ENCODE peak calls at places on chromosome 3, in five cellular contexts. One of them, this sample, is unnamed.

GRCh38 chr3:10740954-10741353 is 75.1 kb upstream of the SLC6A11 start:
- DNase-seq in testis: no peak
- DNase-seq in right atrium auricular region: no peak
- DNase-seq in transverse colon: no peak
- DNase-seq in fibroblast of lung: no peak
- DNase-seq in this sample: no peak

GRCh38 chr3:114830652-114831051 is 316.4 kb downstream of the ZBTB20 start:
- DNase-seq in testis: no peak
- DNase-seq in right atrium auricular region: no peak
- DNase-seq in transverse colon: no peak
- DNase-seq in fibroblast of lung: no peak
- DNase-seq in this sample: no peak

GRCh38 chr3:117036259-117036799 is 326.8 kb downstream of the TUSC7 start:
- DNase-seq in testis: peak; percentile 69
- DNase-seq in right atrium auricular region: peak; percentile 69
- DNase-seq in transverse colon: peak; percentile 17
- DNase-seq in fibroblast of lung: peak; percentile 95
- DNase-seq in this sample: no peak

GRCh38 chr3:135896613-135897012 is 68.9 kb upstream of the PPP2R3A start:
- DNase-seq in testis: no peak
- DNase-seq in right atrium auricular region: no peak
- DNase-seq in transverse colon: no peak
- DNase-seq in fibroblast of lung: no peak
- DNase-seq in this sample: no peak

GRCh38 chr3:111285691-111286090 is 214.1 kb downstream of the NECTIN3 start:
- DNase-seq in testis: no peak
- DNase-seq in right atrium auricular region: no peak
- DNase-seq in transverse colon: no peak
- DNase-seq in fibroblast of lung: no peak
- DNase-seq in this sample: no peak

GRCh38 chr3:145798691-145799550 is 362.1 kb downstream of the PLOD2 start:
- DNase-seq in testis: no peak
- DNase-seq in right atrium auricular region: no peak
- DNase-seq in transverse colon: no peak
- DNase-seq in fibroblast of lung: peak; percentile 12
- DNase-seq in this sample: peak; percentile 42

GRCh38 chr3:117277816-117278215 is 568.2 kb downstream of the TUSC7 start:
- DNase-seq in testis: no peak
- DNase-seq in right atrium auricular region: no peak
- DNase-seq in transverse colon: no peak
- DNase-seq in fibroblast of lung: no peak
- DNase-seq in this sample: no peak

GRCh38 chr3:167852216-167852615 is 116.7 kb downstream of the SERPINI1 start:
- DNase-seq in testis: no peak
- DNase-seq in right atrium auricular region: no peak
- DNase-seq in transverse colon: no peak
- DNase-seq in fibroblast of lung: peak; percentile 82
- DNase-seq in this sample: no peak

GRCh38 chr3:15148614-15149013 is 49.7 kb upstream of the RBSN start:
- DNase-seq in testis: peak; percentile 18
- DNase-seq in right atrium auricular region: no peak
- DNase-seq in transverse colon: no peak
- DNase-seq in fibroblast of lung: peak; percentile 14
- DNase-seq in this sample: peak; percentile 90

GRCh38 chr3:140360332-140360731 is 317.5 kb upstream of the TRIM42 start:
- DNase-seq in testis: no peak
- DNase-seq in right atrium auricular region: no peak
- DNase-seq in transverse colon: no peak
- DNase-seq in fibroblast of lung: no peak
- DNase-seq in this sample: no peak

GRCh38 chr3:113249601-113250000 is 38.2 kb downstream of the BOC start:
- DNase-seq in testis: no peak
- DNase-seq in right atrium auricular region: no peak
- DNase-seq in transverse colon: no peak
- DNase-seq in fibroblast of lung: no peak
- DNase-seq in this sample: no peak

GRCh38 chr3:15989419-15989818 is 185.1 kb upstream of the GALNT15 start:
- DNase-seq in testis: no peak
- DNase-seq in right atrium auricular region: no peak
- DNase-seq in transverse colon: no peak
- DNase-seq in fibroblast of lung: no peak
- DNase-seq in this sample: no peak

GRCh38 chr3:67389176-67389575 is 265.2 kb downstream of the SUCLG2 start:
- DNase-seq in testis: no peak
- DNase-seq in right atrium auricular region: no peak
- DNase-seq in transverse colon: no peak
- DNase-seq in fibroblast of lung: no peak
- DNase-seq in this sample: no peak

GRCh38 chr3:191139771-191140170 is 59.3 kb upstream of the OSTN start:
- DNase-seq in testis: no peak
- DNase-seq in right atrium auricular region: no peak
- DNase-seq in transverse colon: no peak
- DNase-seq in fibroblast of lung: peak; percentile 14
- DNase-seq in this sample: no peak

GRCh38 chr3:16484216-16484615 is 29.3 kb downstream of the RFTN1 start:
- DNase-seq in testis: peak; percentile 48
- DNase-seq in right atrium auricular region: no peak
- DNase-seq in transverse colon: peak; percentile 42
- DNase-seq in fibroblast of lung: peak; percentile 98
- DNase-seq in this sample: no peak

GRCh38 chr3:115292131-115292530 is 145.0 kb upstream of the ZBTB20 start:
- DNase-seq in testis: no peak
- DNase-seq in right atrium auricular region: no peak
- DNase-seq in transverse colon: no peak
- DNase-seq in fibroblast of lung: no peak
- DNase-seq in this sample: no peak

GRCh38 chr3:107752202-107752990 is 229.6 kb downstream of the BBX start:
- DNase-seq in testis: no peak
- DNase-seq in right atrium auricular region: no peak
- DNase-seq in transverse colon: no peak
- DNase-seq in fibroblast of lung: peak; percentile 51
- DNase-seq in this sample: peak; percentile 35

GRCh38 chr3:11563159-11563558 is 80.6 kb downstream of the VGLL4 start:
- DNase-seq in testis: no peak
- DNase-seq in right atrium auricular region: no peak
- DNase-seq in transverse colon: no peak
- DNase-seq in fibroblast of lung: no peak
- DNase-seq in this sample: no peak

GRCh38 chr3:152051501-152052404 is 178.3 kb downstream of the SUCNR1 start:
- DNase-seq in testis: no peak
- DNase-seq in right atrium auricular region: no peak
- DNase-seq in transverse colon: no peak
- DNase-seq in fibroblast of lung: peak; percentile 25
- DNase-seq in this sample: no peak

GRCh38 chr3:48543271-48543866 is 13.2 kb downstream of the PFKFB4 start:
- DNase-seq in testis: no peak
- DNase-seq in right atrium auricular region: peak; percentile 67
- DNase-seq in transverse colon: no peak
- DNase-seq in fibroblast of lung: no peak
- DNase-seq in this sample: peak; percentile 22

GRCh38 chr3:27171113-27171512 is 198.1 kb downstream of the NEK10 start:
- DNase-seq in testis: no peak
- DNase-seq in right atrium auricular region: no peak
- DNase-seq in transverse colon: no peak
- DNase-seq in fibroblast of lung: no peak
- DNase-seq in this sample: no peak

GRCh38 chr3:32018723-32019564 is 37.4 kb downstream of the ZNF860 start:
- DNase-seq in testis: no peak
- DNase-seq in right atrium auricular region: no peak
- DNase-seq in transverse colon: no peak
- DNase-seq in fibroblast of lung: peak; percentile 82
- DNase-seq in this sample: no peak

GRCh38 chr3:186421946-186422345 is 59.9 kb upstream of the DGKG start:
- DNase-seq in testis: no peak
- DNase-seq in right atrium auricular region: no peak
- DNase-seq in transverse colon: no peak
- DNase-seq in fibroblast of lung: no peak
- DNase-seq in this sample: no peak

GRCh38 chr3:15269091-15269989 is 63.0 kb downstream of the SH3BP5 start:
- DNase-seq in testis: peak; percentile 49
- DNase-seq in right atrium auricular region: peak; percentile 96
- DNase-seq in transverse colon: peak; percentile 82
- DNase-seq in fibroblast of lung: peak; percentile 92
- DNase-seq in this sample: peak; percentile 67

GRCh38 chr3:105260385-105260784 is 106.3 kb upstream of the ALCAM start:
- DNase-seq in testis: no peak
- DNase-seq in right atrium auricular region: no peak
- DNase-seq in transverse colon: no peak
- DNase-seq in fibroblast of lung: no peak
- DNase-seq in this sample: no peak

GRCh38 chr3:174202146-174202545 is 657.0 kb upstream of the NAALADL2 start:
- DNase-seq in testis: no peak
- DNase-seq in right atrium auricular region: no peak
- DNase-seq in transverse colon: no peak
- DNase-seq in fibroblast of lung: no peak
- DNase-seq in this sample: no peak

GRCh38 chr3:174206607-174207192 is 652.4 kb upstream of the NAALADL2 start:
- DNase-seq in testis: no peak
- DNase-seq in right atrium auricular region: no peak
- DNase-seq in transverse colon: no peak
- DNase-seq in fibroblast of lung: no peak
- DNase-seq in this sample: no peak

GRCh38 chr3:174202561-174202960 is 656.6 kb upstream of the NAALADL2 start:
- DNase-seq in testis: no peak
- DNase-seq in right atrium auricular region: no peak
- DNase-seq in transverse colon: no peak
- DNase-seq in fibroblast of lung: peak; percentile 23
- DNase-seq in this sample: no peak

GRCh38 chr3:174208161-174208560 is 651.0 kb upstream of the NAALADL2 start:
- DNase-seq in testis: no peak
- DNase-seq in right atrium auricular region: no peak
- DNase-seq in transverse colon: no peak
- DNase-seq in fibroblast of lung: no peak
- DNase-seq in this sample: no peak

GRCh38 chr3:174204765-174205164 is 654.4 kb upstream of the NAALADL2 start:
- DNase-seq in testis: no peak
- DNase-seq in right atrium auricular region: no peak
- DNase-seq in transverse colon: no peak
- DNase-seq in fibroblast of lung: no peak
- DNase-seq in this sample: no peak
- TF ChIP-seq CTCF in testis: no peak
- TF ChIP-seq CTCF in right atrium auricular region: no peak
- TF ChIP-seq CTCF in transverse colon: no peak
- TF ChIP-seq CTCF in fibroblast of lung: no peak
- TF ChIP-seq CTCF in this sample: no peak

GRCh38 chr3:156465222-156465621 is 89.7 kb downstream of the SSR3 start:
- DNase-seq in testis: no peak
- DNase-seq in right atrium auricular region: no peak
- DNase-seq in transverse colon: no peak
- DNase-seq in fibroblast of lung: no peak
- DNase-seq in this sample: no peak

GRCh38 chr3:156461889-156462288 is 93.0 kb downstream of the SSR3 start:
- DNase-seq in testis: no peak
- DNase-seq in right atrium auricular region: no peak
- DNase-seq in transverse colon: no peak
- DNase-seq in fibroblast of lung: no peak
- DNase-seq in this sample: no peak

GRCh38 chr3:156459434-156459833 is 95.5 kb downstream of the SSR3 start:
- DNase-seq in testis: no peak
- DNase-seq in right atrium auricular region: no peak
- DNase-seq in transverse colon: no peak
- DNase-seq in fibroblast of lung: no peak
- DNase-seq in this sample: no peak

GRCh38 chr3:156460206-156460609 is 94.7 kb downstream of the SSR3 start:
- DNase-seq in testis: no peak
- DNase-seq in right atrium auricular region: no peak
- DNase-seq in transverse colon: no peak
- DNase-seq in fibroblast of lung: no peak
- DNase-seq in this sample: no peak

GRCh38 chr3:156463123-156463522 is 91.8 kb downstream of the SSR3 start:
- DNase-seq in testis: no peak
- DNase-seq in right atrium auricular region: no peak
- DNase-seq in transverse colon: no peak
- DNase-seq in fibroblast of lung: no peak
- DNase-seq in this sample: no peak
- H3K27ac ChIP-seq in testis: no peak overlapping the region
- H3K27ac ChIP-seq in right atrium auricular region: no peak overlapping the region
- H3K27ac ChIP-seq in transverse colon: no peak overlapping the region
- H3K27ac ChIP-seq in fibroblast of lung: no peak overlapping the region
- H3K27ac ChIP-seq in this sample: no peak overlapping the region

GRCh38 chr3:161770532-161771386 is 274.2 kb downstream of the OTOL1 start:
- DNase-seq in testis: no peak
- DNase-seq in right atrium auricular region: no peak
- DNase-seq in transverse colon: no peak
- DNase-seq in fibroblast of lung: peak; percentile 27
- DNase-seq in this sample: no peak
- TF ChIP-seq CTCF in testis: no peak
- TF ChIP-seq CTCF in right atrium auricular region: no peak
- TF ChIP-seq CTCF in transverse colon: no peak
- TF ChIP-seq CTCF in fibroblast of lung: no peak
- TF ChIP-seq CTCF in this sample: no peak

DNA sequence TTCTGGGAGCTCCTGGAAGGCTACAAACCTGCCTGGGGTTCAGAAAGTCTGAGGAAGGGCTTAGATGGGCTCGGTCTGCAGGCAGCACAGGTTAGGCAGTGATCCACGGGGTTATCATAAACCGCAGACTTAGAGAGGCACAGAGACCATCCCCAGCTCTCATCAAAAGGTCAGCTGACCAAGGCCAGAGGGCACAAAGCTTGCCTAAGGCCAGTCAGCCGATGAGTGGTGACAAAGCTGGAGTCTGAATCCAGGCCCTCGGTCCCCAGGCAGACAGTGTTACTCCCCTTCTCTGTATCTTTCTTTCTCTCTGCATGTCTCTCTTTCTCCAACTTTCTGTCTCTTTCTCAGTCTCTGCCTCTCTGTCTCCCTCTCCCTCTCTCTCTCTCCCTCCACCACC is 56.5 kb downstream of the ADCY5 start:
- DNase-seq in testis: no peak
- DNase-seq in right atrium auricular region: no peak
- DNase-seq in transverse colon: no peak
- DNase-seq in fibroblast of lung: no peak
- DNase-seq in this sample: no peak
- H3K27ac ChIP-seq in testis: peak overlapping the region; percentile 64
- H3K27ac ChIP-seq in right atrium auricular region: peak overlapping the region; percentile 92
- H3K27ac ChIP-seq in transverse colon: peak overlapping the region; percentile 88
- H3K27ac ChIP-seq in fibroblast of lung: no peak overlapping the region
- H3K27ac ChIP-seq in this sample: no peak overlapping the region

GRCh38 chr3:57179580-57180410 is 14.6 kb upstream of the IL17RD start:
- DNase-seq in testis: no peak
- DNase-seq in right atrium auricular region: no peak
- DNase-seq in transverse colon: no peak
- DNase-seq in fibroblast of lung: peak; percentile 37
- DNase-seq in this sample: no peak
- TF ChIP-seq CTCF in testis: no peak
- TF ChIP-seq CTCF in right atrium auricular region: peak; percentile 35
- TF ChIP-seq CTCF in transverse colon: peak; percentile 20
- TF ChIP-seq CTCF in fibroblast of lung: peak; percentile 22
- TF ChIP-seq CTCF in this sample: peak; percentile 72

DNA sequence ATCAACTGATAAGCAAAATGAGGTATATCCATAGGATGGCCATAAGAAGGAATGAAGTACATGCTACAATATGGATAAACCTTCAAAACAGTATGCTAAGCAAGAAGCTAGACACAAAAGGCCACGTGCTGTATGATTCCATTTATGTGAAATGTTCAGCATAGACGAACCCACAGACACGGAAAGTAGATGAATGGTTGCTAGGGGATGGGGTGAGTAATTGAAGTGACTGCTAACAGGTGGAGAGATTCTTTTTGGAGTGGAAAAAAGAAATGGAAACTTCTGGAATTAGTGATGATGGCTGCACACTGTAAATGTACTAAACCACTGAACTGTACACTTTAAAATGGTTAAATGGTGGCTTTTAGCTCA is 630 bp upstream of the EFCAB12 start:
- DNase-seq in testis: no peak
- DNase-seq in right atrium auricular region: no peak
- DNase-seq in transverse colon: no peak
- DNase-seq in fibroblast of lung: no peak
- DNase-seq in this sample: no peak
- H3K27ac ChIP-seq in testis: peak overlapping the region; percentile 36
- H3K27ac ChIP-seq in right atrium auricular region: peak overlapping the region; percentile 69
- H3K27ac ChIP-seq in transverse colon: peak overlapping the region; percentile 73
- H3K27ac ChIP-seq in fibroblast of lung: peak overlapping the region; percentile 53
- H3K27ac ChIP-seq in this sample: no peak overlapping the region